ENCODE peak calls at places on chromosomes 2 and 18, in nine cellular contexts. L, J, Y, F, H, V, S, R and P are unnamed samples.
A peak's percentile ranks its signal among the peaks of the same experiment; 100 is the strongest.

GRCh38 chr2:134140251-134140661 is 113.6 kb upstream of the MGAT5 start:
- DNase-seq in S (no peak), F (no peak), V (no peak), R (peak; percentile 69), H (no peak), L (no peak), J (no peak), Y (peak; percentile 4), P (no peak)

GRCh38 chr18:9101730-9102390 is 639 bp upstream of the NDUFV2 start:
- DNase-seq in L (peak; percentile 37), V (peak; percentile 59), Y (peak; percentile 42), J (peak; percentile 66), F (no peak), H (no peak), S (peak; percentile 55), R (peak; percentile 61), P (no peak)

GRCh38 chr2:11344342-11344955 is at the start of gene ROCK2:
- DNase-seq in L (peak; percentile 60), J (peak; percentile 5), H (peak; percentile 55), Y (peak; percentile 84), V (peak; percentile 85), F (peak; percentile 95), S (peak; percentile 33), R (peak; percentile 79), P (peak; percentile 95)

GRCh38 chr2:233437439-233437955 is 83.2 kb downstream of the DGKD start:
- DNase-seq in F (peak; percentile 62), J (no peak), R (no peak), V (no peak), Y (no peak), H (no peak), S (no peak), L (no peak), P (no peak)

GRCh38 chr2:61263848-61264247 is 101.9 kb downstream of the C2orf74 start:
- DNase-seq in Y (no peak), L (no peak), J (no peak), V (no peak), H (no peak), F (no peak), S (no peak), R (no peak), P (no peak)

GRCh38 chr18:39591647-39592046 is 2026.0 kb upstream of the CELF4 start:
- DNase-seq in J (no peak), H (no peak), R (no peak), L (no peak), S (no peak), F (no peak), Y (peak; percentile 52), V (no peak), P (peak; percentile 69)

GRCh38 chr2:1601471-1602358 is 142.6 kb downstream of the PXDN start:
- DNase-seq in R (no peak), J (no peak), Y (no peak), S (no peak), V (no peak), F (peak; percentile 76), H (no peak), L (no peak), P (peak; percentile 45)

GRCh38 chr2:190678444-190679162 is 29.7 kb downstream of the NAB1 start:
- DNase-seq in S (no peak), V (peak; percentile 91), L (no peak), F (no peak), J (no peak), H (no peak), Y (no peak), R (no peak), P (peak; percentile 53)

GRCh38 chr18:63979409-63979908 is 9.6 kb downstream of the SERPINB8 start:
- DNase-seq in H (peak; percentile 22), S (peak; percentile 49), V (peak; percentile 61), J (peak; percentile 38), Y (peak; percentile 24), F (no peak), R (peak; percentile 44), L (no peak), P (peak; percentile 83)